ENCODE peak calls at places on chromosomes 11 and 22, in seven cellular contexts. V is HAP-1; A is NCI-H524 treated with DMSO at 0.1 percent for 48 hours; N is SK-N-DZ; G is heart right ventricle; W is NCI-H1417; Y is activated CD4-positive, CD25-positive, alpha-beta regulatory T cell. H is an unnamed sample.

GRCh38 chr11:75453916-75454655 is 21.1 kb upstream of the KLHL35 start:
- DNase-seq in Y (no peak), G (no peak), A (no peak), W (no peak), N (no peak), V (no peak), H (no peak)

GRCh38 chr11:18731949-18732821 is 6.2 kb upstream of the IGSF22 start:
- DNase-seq in N (peak; percentile 64), V (peak; percentile 78), G (peak; percentile 48), Y (peak; percentile 63), W (peak; percentile 30), A (no peak), H (peak; percentile 73)

GRCh38 chr22:46019351-46019750 is 42.4 kb upstream of the WNT7B start:
- DNase-seq in N (no peak), Y (no peak), A (no peak), W (no peak), G (no peak), V (no peak), H (no peak)

GRCh38 chr22:29580200-29580810 is 608 bp downstream of the NIPSNAP1 start:
- DNase-seq in G (no peak), Y (no peak), N (peak; percentile 38), V (peak; percentile 44), W (peak; percentile 17), A (no peak), H (peak; percentile 28)

GRCh38 chr22:39028281-39028680 is 7.4 kb downstream of the APOBEC3D start:
- DNase-seq in V (no peak), G (no peak), A (no peak), N (no peak), Y (no peak), W (no peak), H (no peak)

GRCh38 chr11:120096326-120096725 is 41.6 kb downstream of the TRIM29 start:
- DNase-seq in A (no peak), Y (no peak), G (no peak), N (no peak), W (no peak), V (no peak), H (no peak)

GRCh38 chr11:112289588-112290461 is 29.2 kb upstream of the PLET1 start:
- DNase-seq in N (peak; percentile 23), W (peak; percentile 76), V (peak; percentile 89), A (no peak), Y (peak; percentile 60), G (peak; percentile 88), H (peak; percentile 83)

GRCh38 chr22:38973289-38974169 is 8.6 kb upstream of the APOBEC3B start:
- DNase-seq in A (no peak), N (peak; percentile 36), W (peak; percentile 9), G (no peak), V (peak; percentile 72), Y (peak; percentile 58), H (peak; percentile 62)

GRCh38 chr11:1348146-1348545 is 38.7 kb upstream of the TOLLIP start:
- DNase-seq in V (no peak), W (no peak), A (no peak), G (no peak), Y (no peak), N (no peak), H (no peak)

GRCh38 chr22:32799516-32799915 is 2.0 kb upstream of the TIMP3 start:
- DNase-seq in Y (no peak), A (no peak), V (no peak), W (no peak), N (no peak), G (no peak), H (no peak)

GRCh38 chr11:9565822-9566560 is 7.5 kb upstream of the WEE1 start:
- DNase-seq in G (no peak), V (peak; percentile 73), W (peak; percentile 64), Y (no peak), N (peak; percentile 46), A (no peak), H (no peak)

GRCh38 chr11:115737875-115738274 is 233.7 kb upstream of the CADM1 start:
- DNase-seq in V (no peak), G (no peak), N (no peak), A (no peak), Y (no peak), W (no peak), H (no peak)

GRCh38 chr11:129785383-129786111 is 30.1 kb upstream of the TMEM45B start:
- DNase-seq in G (no peak), Y (no peak), W (peak; percentile 35), N (no peak), A (no peak), V (no peak), H (no peak)

GRCh38 chr11:88680806-88681205 is 343.3 kb upstream of the CTSC start:
- DNase-seq in Y (no peak), G (no peak), V (no peak), A (no peak), W (no peak), N (no peak), H (no peak)

GRCh38 chr11:35558468-35558867 is 33.1 kb upstream of the PAMR1 start:
- DNase-seq in V (no peak), Y (no peak), G (no peak), N (no peak), W (no peak), A (no peak), H (no peak)

GRCh38 chr11:87743002-87743401 is 432.2 kb downstream of the RAB38 start:
- DNase-seq in A (no peak), Y (no peak), W (no peak), G (no peak), V (no peak), N (peak; percentile 21), H (no peak)

GRCh38 chr11:3803726-3804510 is 4.4 kb upstream of the PGAP2 start:
- DNase-seq in V (no peak), G (no peak), N (no peak), Y (no peak), W (no peak), A (no peak), H (no peak)

GRCh38 chr11:58866788-58867187 is 22.3 kb upstream of the GLYATL2 start:
- DNase-seq in Y (no peak), A (no peak), G (no peak), N (no peak), V (no peak), W (no peak), H (no peak)

GRCh38 chr11:69917529-69917928 is 98.3 kb upstream of the FGF3 start:
- DNase-seq in G (no peak), N (no peak), W (no peak), Y (no peak), V (no peak), A (no peak), H (no peak)

GRCh38 chr11:121895919-121896318 is 220.1 kb downstream of the BLID start:
- DNase-seq in A (no peak), G (no peak), V (no peak), W (no peak), N (no peak), Y (no peak), H (no peak)

GRCh38 chr11:113991170-113991569 is 16.3 kb downstream of the HTR3A start:
- DNase-seq in N (no peak), Y (no peak), V (peak; percentile 70), W (no peak), A (no peak), G (peak; percentile 20), H (peak; percentile 40)

GRCh38 chr11:129930306-129930705 is 34.9 kb upstream of the NFRKB start:
- DNase-seq in N (no peak), V (no peak), A (no peak), G (no peak), W (no peak), Y (no peak), H (no peak)

GRCh38 chr11:61999141-61999975 is 31.9 kb upstream of the FTH1 start:
- DNase-seq in N (no peak), A (no peak), Y (no peak), V (no peak), G (no peak), W (no peak), H (no peak)

GRCh38 chr22:35995772-35996171 is 32.9 kb downstream of the RBFOX2 start:
- DNase-seq in N (peak; percentile 46), V (no peak), Y (no peak), G (peak; percentile 58), W (no peak), A (no peak), H (no peak)

GRCh38 chr11:68331338-68331947 is 19.1 kb downstream of the LRP5 start:
- DNase-seq in A (no peak), W (no peak), Y (no peak), N (no peak), G (peak; percentile 31), V (no peak), H (peak; percentile 49)

GRCh38 chr11:75140269-75141138 is 10.4 kb upstream of the SLCO2B1 start:
- DNase-seq in N (peak; percentile 59), Y (peak; percentile 74), W (no peak), G (peak; percentile 76), A (no peak), V (peak; percentile 78), H (peak; percentile 69)

GRCh38 chr11:128282053-128282452 is 305.3 kb downstream of the ETS1 start:
- DNase-seq in N (no peak), A (no peak), G (no peak), Y (no peak), V (no peak), W (peak; percentile 16), H (no peak)

GRCh38 chr11:91374794-91375193 is 849.8 kb upstream of the FAT3 start:
- DNase-seq in G (no peak), W (no peak), V (no peak), Y (no peak), A (no peak), N (no peak), H (no peak)

GRCh38 chr22:32837803-32838202 is 36.3 kb downstream of the TIMP3 start:
- DNase-seq in W (no peak), V (no peak), Y (no peak), N (no peak), G (no peak), A (no peak), H (no peak)

GRCh38 chr11:65503923-65504670 is 5.3 kb downstream of the MALAT1 start:
- DNase-seq in N (no peak), Y (no peak), V (peak; percentile 42), W (no peak), G (no peak), A (no peak), H (no peak)

GRCh38 chr11:110187731-110188130 is 94.5 kb downstream of the ZC3H12C start:
- DNase-seq in A (no peak), Y (no peak), N (no peak), V (no peak), G (no peak), W (no peak), H (no peak)

GRCh38 chr11:73833067-73833466 is 43.6 kb downstream of the COA4 start:
- DNase-seq in G (no peak), N (no peak), Y (no peak), A (no peak), W (no peak), V (no peak), H (no peak)

GRCh38 chr11:75796091-75796435 is 18.9 kb upstream of the UVRAG start:
- DNase-seq in A (no peak), G (no peak), W (no peak), N (no peak), Y (no peak), V (no peak), H (no peak)